ENCODE peak calls at places on chromosome 19, in eight cellular contexts. P, X, G, T, H, C, U and V are unnamed samples.

GRCh38 chr19:1655131-1655981 is 2.9 kb upstream of the TCF3 start:
- DNase-seq in P (no peak), X (no peak), G (no peak), T (no peak), H (no peak), C (no peak), U (no peak), V (no peak)

GRCh38 chr19:38728752-38729541 is 15.3 kb downstream of the CAPN12 start:
- DNase-seq in P (peak; percentile 4), X (no peak), G (peak; percentile 17), T (peak; percentile 19), H (no peak), C (no peak), U (peak; percentile 50), V (no peak)

GRCh38 chr19:8221161-8221560 is 12.0 kb downstream of the CERS4 start:
- DNase-seq in P (peak; percentile 89), X (no peak), G (peak; percentile 62), T (peak; percentile 90), H (no peak), C (no peak), U (no peak), V (no peak)

GRCh38 chr19:11485245-11485837 is 4.5 kb upstream of the ELAVL3 start:
- DNase-seq in P (no peak), X (no peak), G (no peak), T (no peak), H (no peak), C (no peak), U (no peak), V (no peak)

GRCh38 chr19:16527971-16528521 is 14.2 kb downstream of the CHERP start:
- DNase-seq in P (no peak), X (no peak), G (no peak), T (no peak), H (peak; percentile 17), C (no peak), U (no peak), V (peak; percentile 20)

GRCh38 chr19:31100945-31101344 is 248.3 kb downstream of the TSHZ3 start:
- DNase-seq in P (no peak), X (no peak), G (no peak), T (no peak), H (no peak), C (no peak), U (no peak), V (no peak)

GRCh38 chr19:34494601-34495000 is 13.0 kb downstream of the WTIP start:
- DNase-seq in P (no peak), X (no peak), G (no peak), T (no peak), H (no peak), C (no peak), U (no peak), V (no peak)

GRCh38 chr19:50383307-50383851 is 768 bp upstream of the POLD1 start:
- DNase-seq in P (peak; percentile 23), X (no peak), G (no peak), T (peak; percentile 32), H (peak; percentile 8), C (no peak), U (no peak), V (no peak)

GRCh38 chr19:9018163-9018875 is 8.1 kb upstream of the MUC16 start:
- DNase-seq in P (no peak), X (no peak), G (no peak), T (no peak), H (no peak), C (no peak), U (no peak), V (no peak)

GRCh38 chr19:50562329-50562728 is 5.9 kb downstream of the LRRC4B start:
- DNase-seq in P (no peak), X (no peak), G (no peak), T (no peak), H (no peak), C (no peak), U (no peak), V (no peak)

GRCh38 chr19:41569481-41570150 is 6.3 kb upstream of the CEACAM21 start:
- DNase-seq in P (no peak), X (no peak), G (no peak), T (no peak), H (no peak), C (no peak), U (no peak), V (no peak)

GRCh38 chr19:4649392-4650094 is 10.2 kb downstream of the TNFAIP8L1 start:
- DNase-seq in P (no peak), X (no peak), G (no peak), T (no peak), H (no peak), C (no peak), U (no peak), V (no peak)

DNA sequence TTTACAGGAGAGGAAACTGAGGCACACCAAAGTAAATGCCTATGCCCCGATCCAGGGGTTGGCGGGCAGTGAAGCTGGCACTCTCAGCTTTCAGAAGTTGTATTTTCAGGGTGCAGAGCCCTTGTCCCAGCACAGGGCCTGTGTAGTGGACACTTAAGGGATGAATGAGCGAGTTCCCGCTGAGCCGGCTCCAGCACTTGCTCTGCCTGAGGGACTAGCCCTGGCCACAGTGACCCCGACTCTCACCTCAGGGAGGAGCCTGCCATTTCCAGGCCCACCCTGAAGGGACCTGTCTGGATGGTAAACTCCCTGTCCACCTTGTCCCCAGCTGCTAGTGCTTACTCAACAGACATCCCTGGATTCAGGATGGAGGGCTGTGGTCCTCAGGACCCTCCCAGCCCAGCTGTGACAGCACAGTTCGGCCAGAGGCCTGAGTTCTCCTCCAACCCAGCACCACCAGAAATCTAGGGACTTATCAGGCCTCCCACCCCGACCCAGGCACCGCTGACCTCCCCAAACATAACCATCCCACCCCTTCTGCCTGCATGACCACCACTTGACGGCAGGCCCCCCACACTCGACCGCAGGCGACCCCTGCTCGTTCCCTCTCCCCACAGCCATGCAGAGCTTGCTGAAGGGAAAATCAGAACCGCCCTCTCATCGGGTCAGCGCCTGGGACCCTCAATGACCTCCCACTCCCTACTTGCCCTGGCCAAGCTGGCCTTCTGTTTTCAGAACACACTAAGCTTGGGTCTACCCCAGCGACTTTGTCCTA is 8.4 kb downstream of the PPP6R1 start:
- DNase-seq in P (no peak), X (no peak), G (no peak), T (no peak), H (no peak), C (no peak), U (peak; percentile 28), V (no peak)
- H3K27ac ChIP-seq in P (no peak overlapping the region), X (peak overlapping the region; percentile 74), G (no peak overlapping the region), T (peak overlapping the region; percentile 5), H (no peak overlapping the region), C (no peak overlapping the region), U (no peak overlapping the region), V (no peak overlapping the region)

GRCh38 chr19:6383188-6383587 is 7.5 kb upstream of the PSPN start:
- DNase-seq in P (no peak), X (no peak), G (no peak), T (no peak), H (no peak), C (no peak), U (no peak), V (no peak)
- H3K36me3 ChIP-seq in P (peaks cover 45% of the 10 kb centered on the region), X (peaks cover 16% of the 10 kb centered on the region), G (peaks cover 18% of the 10 kb centered on the region), T (peaks cover 20% of the 10 kb centered on the region), H (peaks cover 15% of the 10 kb centered on the region), C (peaks cover 90% of the 10 kb centered on the region), U (peaks cover 94% of the 10 kb centered on the region), V (peaks cover 52% of the 10 kb centered on the region)

GRCh38 chr19:6551607-6552450 is 21.0 kb downstream of the TNFSF9 start:
- DNase-seq in P (no peak), X (no peak), G (no peak), T (no peak), H (no peak), C (no peak), U (peak; percentile 56), V (peak; percentile 17)
- TF ChIP-seq CTCF in P (no peak), X (no peak), G (no peak), T (no peak), H (no peak), C (no peak), U (no peak), V (peak; percentile 16)

DNA sequence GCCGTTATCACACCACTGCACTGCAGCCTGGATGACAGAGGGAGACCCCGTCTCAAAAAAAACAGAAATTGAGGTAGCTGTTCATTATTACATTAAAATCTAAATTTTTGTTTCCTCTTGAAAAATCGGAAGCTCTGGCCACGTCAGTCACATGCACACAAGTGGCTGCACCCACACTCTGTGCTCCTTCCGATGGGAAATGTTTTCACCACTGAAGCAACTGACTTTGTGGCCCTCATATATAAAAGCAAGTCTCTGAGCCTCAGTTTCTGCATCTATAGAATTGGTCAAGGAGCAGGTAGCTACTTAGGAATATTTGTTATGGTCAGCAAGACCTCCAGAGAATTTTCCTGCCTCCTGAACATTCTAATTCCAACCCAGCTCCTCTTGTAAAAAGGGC is 4.5 kb downstream of the LRRC25 start:
- DNase-seq in P (no peak), X (no peak), G (no peak), T (no peak), H (no peak), C (no peak), U (no peak), V (no peak)
- H3K27ac ChIP-seq in P (no peak overlapping the region), X (no peak overlapping the region), G (no peak overlapping the region), T (no peak overlapping the region), H (no peak overlapping the region), C (no peak overlapping the region), U (no peak overlapping the region), V (no peak overlapping the region)